ENCODE peak calls at places on chromosomes 4 and X, in four cellular contexts. L is keratinocyte; N is fibroblast of lung; F is CD8-positive, alpha-beta memory T cell. Y is an unnamed sample.
A peak's percentile ranks its signal among the peaks of the same experiment; 100 is the strongest.

GRCh38 chr4:1255151-1255550 is 6.2 kb upstream of the CTBP1 start:
- DNase-seq in L (no peak), N (peak; percentile 26), F (no peak), Y (no peak)

GRCh38 chr4:86338989-86339388 is 20.9 kb downstream of the MAPK10 start:
- DNase-seq in L (peak; percentile 38), N (peak; percentile 86), F (no peak), Y (no peak)

GRCh38 chr4:153757407-153757806 is 2.4 kb downstream of the RNF175 start:
- DNase-seq in L (no peak), N (no peak), F (no peak), Y (no peak)

GRCh38 chr4:16225139-16225538 is 1.1 kb downstream of the TAPT1 start:
- DNase-seq in L (no peak), N (peak; percentile 55), F (peak; percentile 21), Y (no peak)

GRCh38 chr4:15930314-15930713 is 8.2 kb downstream of the FGFBP1 start:
- DNase-seq in L (no peak), N (no peak), F (no peak), Y (no peak)

GRCh38 chr4:151402150-151402865 is 6.7 kb upstream of the FHIP1A start:
- DNase-seq in L (no peak), N (no peak), F (no peak), Y (no peak)

GRCh38 chr4:31298737-31299136 is 578.6 kb downstream of the PCDH7 start:
- DNase-seq in L (no peak), N (no peak), F (no peak), Y (no peak)

GRCh38 chr4:81930506-81931238 is 443.1 kb downstream of the HNRNPD start:
- DNase-seq in L (no peak), N (no peak), F (no peak), Y (no peak)

GRCh38 chrX:29671426-29671825 is 543.9 kb upstream of the MAGEB2 start:
- DNase-seq in L (no peak), N (peak; percentile 60), F (no peak), Y (no peak)

GRCh38 chrX:154355776-154356140 is 18.7 kb downstream of the FLNA start:
- DNase-seq in L (no peak), N (no peak), F (no peak), Y (no peak)

GRCh38 chrX:981791-982626 is 230.4 kb downstream of the CRLF2 start:
- DNase-seq in L (no peak), N (no peak), F (no peak), Y (no peak)

GRCh38 chr4:168836482-168836881 is 173.6 kb downstream of the CBR4 start:
- DNase-seq in L (no peak), N (no peak), F (no peak), Y (peak; percentile 35)

GRCh38 chrX:10360121-10360520 is 203.3 kb downstream of the CLCN4 start:
- DNase-seq in L (no peak), N (peak; percentile 11), F (no peak), Y (peak; percentile 52)

GRCh38 chr4:99875073-99875472 is 19.2 kb downstream of the LAMTOR3 start:
- DNase-seq in L (no peak), N (no peak), F (no peak), Y (no peak)

GRCh38 chrX:107551546-107551945 is 76.8 kb upstream of the PRPS1 start:
- DNase-seq in L (no peak), N (no peak), F (no peak), Y (no peak)

GRCh38 chrX:39311646-39312045 is 510.4 kb downstream of the MID1IP1 start:
- DNase-seq in L (no peak), N (no peak), F (peak; percentile 15), Y (no peak)

GRCh38 chr4:11138964-11139363 is 289.7 kb downstream of the HS3ST1 start:
- DNase-seq in L (no peak), N (no peak), F (no peak), Y (no peak)

GRCh38 chr4:11132478-11132877 is 296.2 kb downstream of the HS3ST1 start:
- DNase-seq in L (no peak), N (no peak), F (no peak), Y (no peak)

GRCh38 chr4:11130195-11130975 is 298.3 kb downstream of the HS3ST1 start:
- DNase-seq in L (no peak), N (peak; percentile 72), F (no peak), Y (no peak)

GRCh38 chr4:11133868-11134267 is 294.8 kb downstream of the HS3ST1 start:
- DNase-seq in L (no peak), N (no peak), F (no peak), Y (no peak)

GRCh38 chr4:11134705-11135104 is 294.0 kb downstream of the HS3ST1 start:
- DNase-seq in L (no peak), N (no peak), F (no peak), Y (no peak)
- H3K9me3 ChIP-seq in L (no peaks in the 10 kb centered on the region), N (no peaks in the 10 kb centered on the region), F (no peaks in the 10 kb centered on the region), Y (no peaks in the 10 kb centered on the region)

GRCh38 chr4:147853706-147854105 is 121.8 kb downstream of the ARHGAP10 start:
- DNase-seq in L (no peak), N (peak; percentile 67), F (no peak), Y (no peak)

GRCh38 chr4:147854154-147854553 is 122.3 kb downstream of the ARHGAP10 start:
- DNase-seq in L (no peak), N (no peak), F (no peak), Y (no peak)

GRCh38 chr4:147848634-147849033 is 116.7 kb downstream of the ARHGAP10 start:
- DNase-seq in L (no peak), N (peak; percentile 14), F (no peak), Y (no peak)

GRCh38 chr4:147847947-147848590 is 116.2 kb downstream of the ARHGAP10 start:
- DNase-seq in L (no peak), N (peak; percentile 33), F (no peak), Y (no peak)

GRCh38 chr4:147851135-147851534 is 119.2 kb downstream of the ARHGAP10 start:
- DNase-seq in L (no peak), N (no peak), F (no peak), Y (no peak)
- H3K4me1 ChIP-seq in L (no peaks in the 10 kb centered on the region), N (peaks cover 13% of the 10 kb centered on the region), F (no peaks in the 10 kb centered on the region), Y (peaks cover 37% of the 10 kb centered on the region)

GRCh38 chrX:24694825-24695224 is 1.1 kb downstream of the POLA1 start:
- DNase-seq in L (no peak), N (no peak), F (no peak), Y (no peak)
- H3K4me3 ChIP-seq in L (no peak overlapping the region), N (peak overlapping the region; percentile 71), F (no peak overlapping the region), Y (peak overlapping the region; percentile 76)

DNA sequence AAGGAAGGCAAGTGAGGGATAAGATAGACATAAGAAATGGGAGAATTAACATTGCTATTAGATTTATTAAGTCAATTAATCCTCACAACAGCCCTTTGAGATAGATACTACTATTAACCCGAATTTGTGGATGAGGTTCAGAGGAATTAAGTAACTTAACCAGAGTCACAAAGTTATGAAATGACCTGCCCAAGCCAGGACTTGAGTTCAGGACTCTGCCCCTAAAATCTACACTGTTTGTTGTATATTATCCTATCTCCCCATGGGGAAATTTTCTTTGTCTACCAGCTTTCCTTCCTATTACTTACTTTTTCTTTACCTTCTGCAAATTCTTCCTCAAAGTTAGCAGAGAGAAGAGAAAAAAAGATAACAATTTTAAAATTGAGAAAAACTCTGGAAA is 33.4 kb upstream of the UBQLN2 start:
- DNase-seq in L (no peak), N (no peak), F (no peak), Y (no peak)
- H3K9me3 ChIP-seq in L (no peaks in the 10 kb centered on the region), N (no peaks in the 10 kb centered on the region), F (no peaks in the 10 kb centered on the region), Y (no peaks in the 10 kb centered on the region)

GRCh38 chr4:113575391-113575790 is 186.1 kb downstream of the CAMK2D start:
- DNase-seq in L (no peak), N (peak; percentile 76), F (no peak), Y (no peak)
- H3K4me1 ChIP-seq in L (peaks cover 3% of the 10 kb centered on the region), N (peaks cover 12% of the 10 kb centered on the region), F (peaks cover 29% of the 10 kb centered on the region), Y (peaks cover 30% of the 10 kb centered on the region)

Y was measured in psoas muscle.